ENCODE peak calls at places on chromosomes 4 and X, in ten cellular contexts. One of them, this sample, is unnamed.

GRCh38 chr4:62170235-62170634 is 970.1 kb downstream of the ADGRL3 start:
- DNase-seq in endothelial cell: no peak
- DNase-seq in retinal pigment epithelial cell: no peak
- DNase-seq in T-helper 1 cell: no peak
- DNase-seq in activated CD8-positive, alpha-beta memory T cell treated with anti-CD3 and anti-CD28 coated beads for 48 hours: no peak
- DNase-seq in NCI-H1092: no peak
- DNase-seq in IMR-90: no peak
- DNase-seq in GM12865: no peak
- DNase-seq in stimulated activated CD8-positive, alpha-beta memory T cell treated with anti-CD3 and anti-CD28 coated beads, Interleukin-4, amount 100 ng/mL, for 48 hours: no peak
- DNase-seq in A673: no peak
- DNase-seq in this sample: no peak

GRCh38 chr4:170716868-170717267 is 627.1 kb upstream of the AADAT start:
- DNase-seq in activated CD8-positive, alpha-beta memory T cell treated with anti-CD3 and anti-CD28 coated beads for 48 hours: no peak
- DNase-seq in GM12865: peak
- DNase-seq in NCI-H1092: no peak
- DNase-seq in T-helper 1 cell: no peak
- DNase-seq in endothelial cell: no peak
- DNase-seq in stimulated activated CD8-positive, alpha-beta memory T cell treated with anti-CD3 and anti-CD28 coated beads, Interleukin-4, amount 100 ng/mL, for 48 hours: no peak
- DNase-seq in IMR-90: no peak
- DNase-seq in A673: no peak
- DNase-seq in retinal pigment epithelial cell: no peak
- DNase-seq in this sample: no peak

GRCh38 chr4:2928242-2929155 is 34.7 kb downstream of the NOP14 start:
- DNase-seq in activated CD8-positive, alpha-beta memory T cell treated with anti-CD3 and anti-CD28 coated beads for 48 hours: no peak
- DNase-seq in retinal pigment epithelial cell: no peak
- DNase-seq in stimulated activated CD8-positive, alpha-beta memory T cell treated with anti-CD3 and anti-CD28 coated beads, Interleukin-4, amount 100 ng/mL, for 48 hours: no peak
- DNase-seq in endothelial cell: no peak
- DNase-seq in IMR-90: no peak
- DNase-seq in T-helper 1 cell: no peak
- DNase-seq in GM12865: no peak
- DNase-seq in NCI-H1092: no peak
- DNase-seq in A673: no peak
- DNase-seq in this sample: no peak

GRCh38 chr4:69524708-69525107 is 29.0 kb upstream of the UGT2B4 start:
- DNase-seq in activated CD8-positive, alpha-beta memory T cell treated with anti-CD3 and anti-CD28 coated beads for 48 hours: no peak
- DNase-seq in stimulated activated CD8-positive, alpha-beta memory T cell treated with anti-CD3 and anti-CD28 coated beads, Interleukin-4, amount 100 ng/mL, for 48 hours: no peak
- DNase-seq in GM12865: no peak
- DNase-seq in endothelial cell: no peak
- DNase-seq in A673: no peak
- DNase-seq in retinal pigment epithelial cell: no peak
- DNase-seq in T-helper 1 cell: no peak
- DNase-seq in IMR-90: no peak
- DNase-seq in NCI-H1092: no peak
- DNase-seq in this sample: no peak

GRCh38 chr4:15833801-15834200 is 55.7 kb downstream of the CD38 start:
- DNase-seq in T-helper 1 cell: no peak
- DNase-seq in endothelial cell: no peak
- DNase-seq in GM12865: no peak
- DNase-seq in A673: no peak
- DNase-seq in IMR-90: no peak
- DNase-seq in retinal pigment epithelial cell: no peak
- DNase-seq in activated CD8-positive, alpha-beta memory T cell treated with anti-CD3 and anti-CD28 coated beads for 48 hours: no peak
- DNase-seq in stimulated activated CD8-positive, alpha-beta memory T cell treated with anti-CD3 and anti-CD28 coated beads, Interleukin-4, amount 100 ng/mL, for 48 hours: no peak
- DNase-seq in NCI-H1092: no peak
- DNase-seq in this sample: no peak

GRCh38 chr4:6199344-6199921 is 916 bp downstream of the JAKMIP1 start:
- DNase-seq in IMR-90: no peak
- DNase-seq in NCI-H1092: no peak
- DNase-seq in retinal pigment epithelial cell: no peak
- DNase-seq in GM12865: peak
- DNase-seq in stimulated activated CD8-positive, alpha-beta memory T cell treated with anti-CD3 and anti-CD28 coated beads, Interleukin-4, amount 100 ng/mL, for 48 hours: peak
- DNase-seq in T-helper 1 cell: no peak
- DNase-seq in activated CD8-positive, alpha-beta memory T cell treated with anti-CD3 and anti-CD28 coated beads for 48 hours: no peak
- DNase-seq in A673: no peak
- DNase-seq in endothelial cell: no peak
- DNase-seq in this sample: no peak

GRCh38 chr4:7260569-7260968 is 68.2 kb downstream of the SORCS2 start:
- DNase-seq in T-helper 1 cell: no peak
- DNase-seq in stimulated activated CD8-positive, alpha-beta memory T cell treated with anti-CD3 and anti-CD28 coated beads, Interleukin-4, amount 100 ng/mL, for 48 hours: no peak
- DNase-seq in GM12865: no peak
- DNase-seq in endothelial cell: no peak
- DNase-seq in activated CD8-positive, alpha-beta memory T cell treated with anti-CD3 and anti-CD28 coated beads for 48 hours: no peak
- DNase-seq in A673: no peak
- DNase-seq in retinal pigment epithelial cell: no peak
- DNase-seq in NCI-H1092: no peak
- DNase-seq in IMR-90: no peak
- DNase-seq in this sample: no peak

GRCh38 chr4:182453830-182454229 is 210.6 kb downstream of the TENM3 start:
- DNase-seq in activated CD8-positive, alpha-beta memory T cell treated with anti-CD3 and anti-CD28 coated beads for 48 hours: no peak
- DNase-seq in NCI-H1092: no peak
- DNase-seq in retinal pigment epithelial cell: no peak
- DNase-seq in endothelial cell: no peak
- DNase-seq in T-helper 1 cell: no peak
- DNase-seq in IMR-90: no peak
- DNase-seq in stimulated activated CD8-positive, alpha-beta memory T cell treated with anti-CD3 and anti-CD28 coated beads, Interleukin-4, amount 100 ng/mL, for 48 hours: no peak
- DNase-seq in GM12865: no peak
- DNase-seq in A673: no peak
- DNase-seq in this sample: no peak

GRCh38 chr4:149572711-149573110 is 242.9 kb downstream of the IQCM start:
- DNase-seq in endothelial cell: no peak
- DNase-seq in A673: no peak
- DNase-seq in stimulated activated CD8-positive, alpha-beta memory T cell treated with anti-CD3 and anti-CD28 coated beads, Interleukin-4, amount 100 ng/mL, for 48 hours: no peak
- DNase-seq in activated CD8-positive, alpha-beta memory T cell treated with anti-CD3 and anti-CD28 coated beads for 48 hours: no peak
- DNase-seq in retinal pigment epithelial cell: no peak
- DNase-seq in T-helper 1 cell: no peak
- DNase-seq in IMR-90: no peak
- DNase-seq in GM12865: no peak
- DNase-seq in NCI-H1092: no peak
- DNase-seq in this sample: no peak

GRCh38 chr4:40206421-40206820 is 9.6 kb downstream of the RHOH start:
- DNase-seq in GM12865: no peak
- DNase-seq in activated CD8-positive, alpha-beta memory T cell treated with anti-CD3 and anti-CD28 coated beads for 48 hours: no peak
- DNase-seq in IMR-90: no peak
- DNase-seq in endothelial cell: no peak
- DNase-seq in retinal pigment epithelial cell: no peak
- DNase-seq in A673: no peak
- DNase-seq in NCI-H1092: no peak
- DNase-seq in stimulated activated CD8-positive, alpha-beta memory T cell treated with anti-CD3 and anti-CD28 coated beads, Interleukin-4, amount 100 ng/mL, for 48 hours: no peak
- DNase-seq in T-helper 1 cell: no peak
- DNase-seq in this sample: no peak

GRCh38 chrX:153476628-153477027 is 6.3 kb upstream of the HAUS7 start:
- DNase-seq in GM12865: no peak
- DNase-seq in stimulated activated CD8-positive, alpha-beta memory T cell treated with anti-CD3 and anti-CD28 coated beads, Interleukin-4, amount 100 ng/mL, for 48 hours: no peak
- DNase-seq in activated CD8-positive, alpha-beta memory T cell treated with anti-CD3 and anti-CD28 coated beads for 48 hours: no peak
- DNase-seq in retinal pigment epithelial cell: no peak
- DNase-seq in NCI-H1092: no peak
- DNase-seq in A673: peak
- DNase-seq in endothelial cell: no peak
- DNase-seq in T-helper 1 cell: no peak
- DNase-seq in IMR-90: peak
- DNase-seq in this sample: no peak

GRCh38 chr4:92305878-92306520 is 2.2 kb downstream of the GRID2 start:
- DNase-seq in retinal pigment epithelial cell: no peak
- DNase-seq in endothelial cell: peak
- DNase-seq in GM12865: no peak
- DNase-seq in IMR-90: no peak
- DNase-seq in activated CD8-positive, alpha-beta memory T cell treated with anti-CD3 and anti-CD28 coated beads for 48 hours: no peak
- DNase-seq in T-helper 1 cell: no peak
- DNase-seq in NCI-H1092: no peak
- DNase-seq in A673: no peak
- DNase-seq in stimulated activated CD8-positive, alpha-beta memory T cell treated with anti-CD3 and anti-CD28 coated beads, Interleukin-4, amount 100 ng/mL, for 48 hours: no peak
- DNase-seq in this sample: no peak

GRCh38 chr4:169416997-169417396 is 146.2 kb upstream of the SH3RF1 start:
- DNase-seq in NCI-H1092: peak
- DNase-seq in endothelial cell: no peak
- DNase-seq in stimulated activated CD8-positive, alpha-beta memory T cell treated with anti-CD3 and anti-CD28 coated beads, Interleukin-4, amount 100 ng/mL, for 48 hours: no peak
- DNase-seq in A673: peak
- DNase-seq in IMR-90: no peak
- DNase-seq in activated CD8-positive, alpha-beta memory T cell treated with anti-CD3 and anti-CD28 coated beads for 48 hours: no peak
- DNase-seq in GM12865: peak
- DNase-seq in T-helper 1 cell: no peak
- DNase-seq in retinal pigment epithelial cell: no peak
- DNase-seq in this sample: no peak

GRCh38 chr4:108350332-108350731 is 181.6 kb upstream of the LEF1 start:
- DNase-seq in A673: no peak
- DNase-seq in endothelial cell: no peak
- DNase-seq in IMR-90: no peak
- DNase-seq in retinal pigment epithelial cell: no peak
- DNase-seq in stimulated activated CD8-positive, alpha-beta memory T cell treated with anti-CD3 and anti-CD28 coated beads, Interleukin-4, amount 100 ng/mL, for 48 hours: no peak
- DNase-seq in NCI-H1092: no peak
- DNase-seq in T-helper 1 cell: no peak
- DNase-seq in GM12865: no peak
- DNase-seq in activated CD8-positive, alpha-beta memory T cell treated with anti-CD3 and anti-CD28 coated beads for 48 hours: no peak
- DNase-seq in this sample: no peak

GRCh38 chrX:113048896-113049295 is 208.3 kb upstream of the AMOT start:
- DNase-seq in NCI-H1092: no peak
- DNase-seq in endothelial cell: no peak
- DNase-seq in activated CD8-positive, alpha-beta memory T cell treated with anti-CD3 and anti-CD28 coated beads for 48 hours: no peak
- DNase-seq in retinal pigment epithelial cell: no peak
- DNase-seq in T-helper 1 cell: no peak
- DNase-seq in GM12865: no peak
- DNase-seq in IMR-90: no peak
- DNase-seq in A673: no peak
- DNase-seq in stimulated activated CD8-positive, alpha-beta memory T cell treated with anti-CD3 and anti-CD28 coated beads, Interleukin-4, amount 100 ng/mL, for 48 hours: no peak
- DNase-seq in this sample: no peak

GRCh38 chr4:7285244-7286122 is 93.1 kb downstream of the SORCS2 start:
- DNase-seq in A673: peak
- DNase-seq in stimulated activated CD8-positive, alpha-beta memory T cell treated with anti-CD3 and anti-CD28 coated beads, Interleukin-4, amount 100 ng/mL, for 48 hours: no peak
- DNase-seq in IMR-90: no peak
- DNase-seq in NCI-H1092: peak
- DNase-seq in GM12865: no peak
- DNase-seq in endothelial cell: no peak
- DNase-seq in T-helper 1 cell: no peak
- DNase-seq in retinal pigment epithelial cell: no peak
- DNase-seq in activated CD8-positive, alpha-beta memory T cell treated with anti-CD3 and anti-CD28 coated beads for 48 hours: no peak
- DNase-seq in this sample: no peak

GRCh38 chr4:70688795-70689231 is 481 bp downstream of the UTP3 start:
- DNase-seq in stimulated activated CD8-positive, alpha-beta memory T cell treated with anti-CD3 and anti-CD28 coated beads, Interleukin-4, amount 100 ng/mL, for 48 hours: peak
- DNase-seq in NCI-H1092: no peak
- DNase-seq in A673: no peak
- DNase-seq in endothelial cell: no peak
- DNase-seq in GM12865: no peak
- DNase-seq in T-helper 1 cell: no peak
- DNase-seq in IMR-90: no peak
- DNase-seq in retinal pigment epithelial cell: no peak
- DNase-seq in activated CD8-positive, alpha-beta memory T cell treated with anti-CD3 and anti-CD28 coated beads for 48 hours: no peak
- DNase-seq in this sample: peak

GRCh38 chrX:46601283-46601682 is 27.7 kb downstream of the CHST7 start:
- DNase-seq in GM12865: no peak
- DNase-seq in retinal pigment epithelial cell: no peak
- DNase-seq in stimulated activated CD8-positive, alpha-beta memory T cell treated with anti-CD3 and anti-CD28 coated beads, Interleukin-4, amount 100 ng/mL, for 48 hours: no peak
- DNase-seq in T-helper 1 cell: no peak
- DNase-seq in activated CD8-positive, alpha-beta memory T cell treated with anti-CD3 and anti-CD28 coated beads for 48 hours: no peak
- DNase-seq in NCI-H1092: no peak
- DNase-seq in A673: no peak
- DNase-seq in IMR-90: peak
- DNase-seq in endothelial cell: no peak
- DNase-seq in this sample: no peak

GRCh38 chr4:182560358-182560757 is 317.2 kb downstream of the TENM3 start:
- DNase-seq in T-helper 1 cell: no peak
- DNase-seq in NCI-H1092: no peak
- DNase-seq in activated CD8-positive, alpha-beta memory T cell treated with anti-CD3 and anti-CD28 coated beads for 48 hours: no peak
- DNase-seq in stimulated activated CD8-positive, alpha-beta memory T cell treated with anti-CD3 and anti-CD28 coated beads, Interleukin-4, amount 100 ng/mL, for 48 hours: no peak
- DNase-seq in endothelial cell: no peak
- DNase-seq in retinal pigment epithelial cell: no peak
- DNase-seq in A673: peak
- DNase-seq in GM12865: no peak
- DNase-seq in IMR-90: peak
- DNase-seq in this sample: no peak

GRCh38 chr4:168203233-168203911 is 111.0 kb downstream of the ANXA10 start:
- DNase-seq in endothelial cell: no peak
- DNase-seq in A673: no peak
- DNase-seq in IMR-90: no peak
- DNase-seq in GM12865: no peak
- DNase-seq in stimulated activated CD8-positive, alpha-beta memory T cell treated with anti-CD3 and anti-CD28 coated beads, Interleukin-4, amount 100 ng/mL, for 48 hours: no peak
- DNase-seq in T-helper 1 cell: no peak
- DNase-seq in NCI-H1092: no peak
- DNase-seq in retinal pigment epithelial cell: no peak
- DNase-seq in activated CD8-positive, alpha-beta memory T cell treated with anti-CD3 and anti-CD28 coated beads for 48 hours: no peak
- DNase-seq in this sample: no peak

GRCh38 chr4:946517-947471 is 14.5 kb downstream of the TMEM175 start:
- DNase-seq in A673: no peak
- DNase-seq in stimulated activated CD8-positive, alpha-beta memory T cell treated with anti-CD3 and anti-CD28 coated beads, Interleukin-4, amount 100 ng/mL, for 48 hours: no peak
- DNase-seq in retinal pigment epithelial cell: no peak
- DNase-seq in NCI-H1092: no peak
- DNase-seq in GM12865: no peak
- DNase-seq in IMR-90: no peak
- DNase-seq in endothelial cell: no peak
- DNase-seq in activated CD8-positive, alpha-beta memory T cell treated with anti-CD3 and anti-CD28 coated beads for 48 hours: no peak
- DNase-seq in T-helper 1 cell: no peak
- DNase-seq in this sample: no peak

GRCh38 chr4:124973716-124974115 is 261.2 kb upstream of the ANKRD50 start:
- DNase-seq in retinal pigment epithelial cell: no peak
- DNase-seq in endothelial cell: no peak
- DNase-seq in stimulated activated CD8-positive, alpha-beta memory T cell treated with anti-CD3 and anti-CD28 coated beads, Interleukin-4, amount 100 ng/mL, for 48 hours: no peak
- DNase-seq in activated CD8-positive, alpha-beta memory T cell treated with anti-CD3 and anti-CD28 coated beads for 48 hours: no peak
- DNase-seq in A673: no peak
- DNase-seq in NCI-H1092: no peak
- DNase-seq in T-helper 1 cell: no peak
- DNase-seq in GM12865: no peak
- DNase-seq in IMR-90: no peak
- DNase-seq in this sample: no peak

GRCh38 chr4:94577136-94577535 is 125.4 kb downstream of the PDLIM5 start:
- DNase-seq in endothelial cell: no peak
- DNase-seq in retinal pigment epithelial cell: peak
- DNase-seq in NCI-H1092: peak
- DNase-seq in IMR-90: peak
- DNase-seq in GM12865: no peak
- DNase-seq in activated CD8-positive, alpha-beta memory T cell treated with anti-CD3 and anti-CD28 coated beads for 48 hours: no peak
- DNase-seq in stimulated activated CD8-positive, alpha-beta memory T cell treated with anti-CD3 and anti-CD28 coated beads, Interleukin-4, amount 100 ng/mL, for 48 hours: no peak
- DNase-seq in A673: peak
- DNase-seq in T-helper 1 cell: no peak
- DNase-seq in this sample: no peak

GRCh38 chr4:54318904-54319303 is 89.8 kb downstream of the PDGFRA start:
- DNase-seq in endothelial cell: peak
- DNase-seq in NCI-H1092: no peak
- DNase-seq in retinal pigment epithelial cell: peak
- DNase-seq in GM12865: peak
- DNase-seq in T-helper 1 cell: no peak
- DNase-seq in A673: peak
- DNase-seq in IMR-90: peak
- DNase-seq in activated CD8-positive, alpha-beta memory T cell treated with anti-CD3 and anti-CD28 coated beads for 48 hours: no peak
- DNase-seq in stimulated activated CD8-positive, alpha-beta memory T cell treated with anti-CD3 and anti-CD28 coated beads, Interleukin-4, amount 100 ng/mL, for 48 hours: peak
- DNase-seq in this sample: no peak

GRCh38 chr4:139015948-139016451 is 419 bp downstream of the NOCT start:
- DNase-seq in stimulated activated CD8-positive, alpha-beta memory T cell treated with anti-CD3 and anti-CD28 coated beads, Interleukin-4, amount 100 ng/mL, for 48 hours: peak
- DNase-seq in IMR-90: peak
- DNase-seq in activated CD8-positive, alpha-beta memory T cell treated with anti-CD3 and anti-CD28 coated beads for 48 hours: peak
- DNase-seq in NCI-H1092: no peak
- DNase-seq in A673: peak
- DNase-seq in retinal pigment epithelial cell: no peak
- DNase-seq in T-helper 1 cell: no peak
- DNase-seq in endothelial cell: no peak
- DNase-seq in GM12865: peak
- DNase-seq in this sample: no peak

GRCh38 chr4:3307891-3308575 is 15.2 kb downstream of the RGS12 start:
- DNase-seq in IMR-90: no peak
- DNase-seq in T-helper 1 cell: no peak
- DNase-seq in retinal pigment epithelial cell: no peak
- DNase-seq in endothelial cell: no peak
- DNase-seq in A673: no peak
- DNase-seq in stimulated activated CD8-positive, alpha-beta memory T cell treated with anti-CD3 and anti-CD28 coated beads, Interleukin-4, amount 100 ng/mL, for 48 hours: no peak
- DNase-seq in NCI-H1092: no peak
- DNase-seq in activated CD8-positive, alpha-beta memory T cell treated with anti-CD3 and anti-CD28 coated beads for 48 hours: no peak
- DNase-seq in GM12865: no peak
- DNase-seq in this sample: no peak

GRCh38 chrX:37818031-37818430 is 29.3 kb downstream of the DYNLT3 start:
- DNase-seq in NCI-H1092: no peak
- DNase-seq in T-helper 1 cell: no peak
- DNase-seq in activated CD8-positive, alpha-beta memory T cell treated with anti-CD3 and anti-CD28 coated beads for 48 hours: no peak
- DNase-seq in retinal pigment epithelial cell: no peak
- DNase-seq in A673: no peak
- DNase-seq in GM12865: peak
- DNase-seq in IMR-90: no peak
- DNase-seq in endothelial cell: no peak
- DNase-seq in stimulated activated CD8-positive, alpha-beta memory T cell treated with anti-CD3 and anti-CD28 coated beads, Interleukin-4, amount 100 ng/mL, for 48 hours: no peak
- DNase-seq in this sample: no peak

GRCh38 chr4:140568507-140569306 is at the start of gene UCP1:
- DNase-seq in retinal pigment epithelial cell: no peak
- DNase-seq in activated CD8-positive, alpha-beta memory T cell treated with anti-CD3 and anti-CD28 coated beads for 48 hours: no peak
- DNase-seq in A673: peak
- DNase-seq in GM12865: no peak
- DNase-seq in IMR-90: no peak
- DNase-seq in T-helper 1 cell: no peak
- DNase-seq in NCI-H1092: no peak
- DNase-seq in stimulated activated CD8-positive, alpha-beta memory T cell treated with anti-CD3 and anti-CD28 coated beads, Interleukin-4, amount 100 ng/mL, for 48 hours: no peak
- DNase-seq in endothelial cell: peak
- DNase-seq in this sample: no peak

This sample was measured in naive thymus-derived CD8-positive, alpha-beta T cell.